ENCODE peak calls at places on chromosome 14, in five cellular contexts. U is astrocyte of the cerebellum, H is psoas muscle, M is fibroblast of the aortic adventitia, Y is WTC11. C is an unnamed sample.
A peak's percentile ranks its signal among the peaks of the same experiment; 100 is the strongest.

GRCh38 chr14:66974397-66975025 is 214.7 kb upstream of the GARIN2 start:
- DNase-seq in U (peak; percentile 0), H (no peak), M (peak; percentile 32), Y (no peak), C (peak; percentile 63)

GRCh38 chr14:37150414-37150813 is 22.0 kb downstream of the SLC25A21 start:
- DNase-seq in U (peak; percentile 35), H (no peak), M (peak; percentile 69), Y (no peak), C (peak; percentile 56)

GRCh38 chr14:25102788-25103187 is 52.8 kb upstream of the STXBP6 start:
- DNase-seq in U (no peak), H (no peak), M (no peak), Y (no peak), C (no peak)

GRCh38 chr14:99137001-99137700 is 134.8 kb downstream of the BCL11B start:
- DNase-seq in U (no peak), H (no peak), M (no peak), Y (no peak), C (no peak)

GRCh38 chr14:37900582-37900981 is 305.2 kb downstream of the TTC6 start:
- DNase-seq in U (no peak), H (no peak), M (no peak), Y (no peak), C (no peak)

GRCh38 chr14:65206078-65206447 is 103.7 kb upstream of the MAX start:
- DNase-seq in U (no peak), H (no peak), M (no peak), Y (no peak), C (no peak)

GRCh38 chr14:23209651-23210423 is 26.4 kb upstream of the SLC7A8 start:
- DNase-seq in U (no peak), H (no peak), M (no peak), Y (no peak), C (peak; percentile 11)

GRCh38 chr14:101838476-101838875 is 77.0 kb downstream of the PPP2R5C start:
- DNase-seq in U (no peak), H (no peak), M (no peak), Y (no peak), C (no peak)

GRCh38 chr14:68085742-68086141 is 266.2 kb downstream of the RAD51B start:
- DNase-seq in U (no peak), H (no peak), M (no peak), Y (peak; percentile 13), C (no peak)

GRCh38 chr14:63642229-63642611 is 549 bp upstream of the WDR89 start:
- DNase-seq in U (peak; percentile 94), H (peak; percentile 82), M (peak; percentile 98), Y (peak; percentile 65), C (peak; percentile 93)

GRCh38 chr14:91888641-91889476 is 21.5 kb upstream of the TC2N start:
- DNase-seq in U (no peak), H (no peak), M (peak; percentile 4), Y (no peak), C (no peak)

GRCh38 chr14:89374908-89375307 is 42.1 kb downstream of the FOXN3 start:
- DNase-seq in U (no peak), H (no peak), M (no peak), Y (no peak), C (no peak)

GRCh38 chr14:77892381-77892871 is 92.5 kb downstream of the ADCK1 start:
- DNase-seq in U (no peak), H (no peak), M (peak; percentile 51), Y (no peak), C (no peak)

GRCh38 chr14:33357225-33358010 is 418.7 kb downstream of the NPAS3 start:
- DNase-seq in U (no peak), H (no peak), M (no peak), Y (no peak), C (no peak)

GRCh38 chr14:100067971-100068959 is 3.0 kb downstream of the EVL start:
- DNase-seq in U (no peak), H (no peak), M (no peak), Y (no peak), C (no peak)

GRCh38 chr14:81033841-81034240 is 78.4 kb downstream of the TSHR start:
- DNase-seq in U (no peak), H (no peak), M (no peak), Y (no peak), C (no peak)

GRCh38 chr14:70821916-70822705 is 12.8 kb upstream of the MAP3K9 start:
- DNase-seq in U (no peak), H (peak; percentile 74), M (peak; percentile 30), Y (peak; percentile 60), C (peak; percentile 33)

GRCh38 chr14:36317650-36318049 is 2.8 kb downstream of the MBIP start:
- DNase-seq in U (no peak), H (no peak), M (no peak), Y (no peak), C (no peak)

GRCh38 chr14:97456958-97457357 is 659.8 kb downstream of the VRK1 start:
- DNase-seq in U (no peak), H (no peak), M (no peak), Y (no peak), C (no peak)

GRCh38 chr14:53942970-53943750 is 13.5 kb downstream of the BMP4 start:
- DNase-seq in U (no peak), H (no peak), M (no peak), Y (no peak), C (no peak)

GRCh38 chr14:64704743-64705405 is 650 bp downstream of the PLEKHG3 start:
- DNase-seq in U (no peak), H (no peak), M (no peak), Y (no peak), C (no peak)

GRCh38 chr14:41419709-41420108 is 187.0 kb upstream of the LRFN5 start:
- DNase-seq in U (no peak), H (no peak), M (no peak), Y (no peak), C (no peak)

GRCh38 chr14:100868621-100869370 is 34.7 kb downstream of the RTL1 start:
- DNase-seq in U (no peak), H (peak; percentile 36), M (no peak), Y (no peak), C (no peak)

GRCh38 chr14:65954915-65955314 is 531.3 kb upstream of the CCDC196 start:
- DNase-seq in U (no peak), H (no peak), M (no peak), Y (no peak), C (no peak)

GRCh38 chr14:95597784-95598204 is 62.9 kb downstream of the GLRX5 start:
- DNase-seq in U (no peak), H (no peak), M (peak; percentile 24), Y (peak; percentile 53), C (peak; percentile 4)

GRCh38 chr14:21343035-21343794 is 40.6 kb downstream of the SUPT16H start:
- DNase-seq in U (no peak), H (no peak), M (no peak), Y (no peak), C (no peak)

GRCh38 chr14:21347201-21347600 is 36.6 kb downstream of the SUPT16H start:
- DNase-seq in U (no peak), H (no peak), M (peak; percentile 18), Y (no peak), C (no peak)

GRCh38 chr14:21350539-21350938 is 33.3 kb downstream of the SUPT16H start:
- DNase-seq in U (no peak), H (no peak), M (no peak), Y (no peak), C (no peak)

GRCh38 chr14:21352587-21352986 is 31.2 kb downstream of the SUPT16H start:
- DNase-seq in U (no peak), H (no peak), M (no peak), Y (no peak), C (no peak)

DNA sequence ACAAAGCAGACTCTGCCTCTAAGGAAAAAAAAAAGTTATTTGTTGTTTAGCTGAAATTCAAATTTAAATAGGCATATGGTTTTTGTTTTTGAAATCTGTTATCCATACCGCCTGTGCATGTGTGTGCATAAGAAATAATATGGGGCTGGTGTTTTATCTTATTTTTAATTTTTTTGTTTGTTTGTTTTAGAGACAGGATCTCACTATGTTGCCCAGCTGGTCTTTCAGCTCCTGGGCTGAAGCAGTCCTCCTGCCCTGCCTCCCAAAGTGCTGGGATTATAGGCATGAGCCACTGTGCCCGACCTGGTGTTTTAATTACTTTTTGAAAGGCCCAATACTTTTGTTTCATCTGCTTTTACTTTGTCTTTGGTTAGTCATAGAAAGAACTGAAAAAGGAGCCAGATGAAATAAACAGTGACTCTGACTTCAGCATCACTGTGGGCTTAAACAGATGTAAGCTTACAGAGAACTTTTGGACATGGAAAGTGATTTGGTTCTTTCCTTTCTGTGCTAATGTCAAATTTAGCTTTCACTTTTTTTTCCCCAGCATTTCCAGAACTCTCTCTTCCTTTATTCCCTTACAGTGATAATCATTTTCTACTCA is 37.2 kb downstream of the SUPT16H start:
- DNase-seq in U (no peak), H (no peak), M (peak; percentile 44), Y (no peak), C (peak; percentile 9)
- TF ChIP-seq CTCF in U (no peak), H (no peak), M (no peak), Y (no peak), C (no peak)

DNA sequence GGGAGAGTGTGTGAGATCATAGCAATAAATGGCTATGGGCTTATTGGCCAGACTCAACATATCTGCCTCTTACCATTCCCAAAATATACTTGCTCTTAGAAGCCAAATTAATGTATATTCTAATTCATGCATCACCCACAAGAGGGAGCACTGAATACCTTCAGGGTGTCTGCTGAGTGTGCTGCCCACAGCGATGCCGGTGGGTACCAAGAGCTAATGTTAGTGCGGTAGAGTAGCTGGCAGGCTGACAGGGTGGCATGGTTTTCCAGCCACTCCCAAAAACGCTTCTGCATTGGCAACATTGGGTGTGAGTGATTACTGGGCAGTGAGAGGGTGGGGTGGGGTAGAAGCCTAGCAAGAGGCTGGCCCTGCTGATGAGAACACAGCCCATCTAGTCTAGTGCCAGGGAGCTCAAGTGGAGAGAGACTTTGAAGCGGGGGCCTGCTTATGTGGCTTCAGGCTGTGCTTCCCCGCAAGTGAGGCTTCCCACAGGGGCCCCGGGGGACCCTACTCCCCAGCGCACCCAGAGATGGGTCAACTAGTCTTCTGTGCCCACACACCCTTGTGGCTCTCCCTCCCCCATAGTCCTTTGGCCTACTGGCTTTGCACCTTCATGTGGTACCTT is 9.2 kb upstream of the PLEKHD1 start:
- DNase-seq in U (no peak), H (no peak), M (no peak), Y (no peak), C (no peak)
- TF ChIP-seq CTCF in U (peak; percentile 46), H (peak; percentile 32), M (peak; percentile 19), Y (no peak), C (peak; percentile 72)

GRCh38 chr14:57189070-57189469 is 79.6 kb downstream of the EXOC5 start:
- DNase-seq in U (peak; percentile 13), H (no peak), M (peak; percentile 26), Y (no peak), C (peak; percentile 7)
- TF ChIP-seq CTCF in U (no peak), H (peak; percentile 15), M (peak; percentile 18), Y (no peak), C (no peak)

DNA sequence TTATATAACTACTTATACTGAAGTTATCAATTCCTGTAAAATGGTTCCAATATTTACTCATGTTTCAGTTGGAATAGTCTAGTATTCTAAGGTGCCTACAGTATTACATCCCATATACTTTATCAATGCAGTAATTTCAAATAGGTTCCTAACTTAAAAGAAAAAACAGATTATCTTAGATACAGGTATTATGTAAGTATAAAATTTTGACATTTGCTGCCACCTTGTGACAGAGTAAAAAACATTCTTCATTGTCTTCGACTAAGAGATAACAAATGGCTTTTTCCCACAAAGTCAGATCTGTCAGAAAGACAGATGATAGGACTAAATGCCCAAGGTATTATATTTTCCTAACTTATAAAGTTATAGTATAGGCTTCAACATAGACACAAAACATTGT is 78.7 kb downstream of the TXNDC16 start:
- DNase-seq in U (peak; percentile 42), H (no peak), M (peak; percentile 81), Y (no peak), C (peak; percentile 21)
- TF ChIP-seq CTCF in U (no peak), H (peak; percentile 26), M (peak; percentile 21), Y (no peak), C (peak; percentile 77)